ENCODE peak calls at places on chromosomes 7 and 10, in seven cellular contexts. One of them, this sample, is unnamed.

GRCh38 chr7:1668932-1669485 is 1.1 kb upstream of the ELFN1 start:
- DNase-seq in AG09309: no peak
- DNase-seq in LoVo: no peak
- DNase-seq in stimulated activated naive CD4-positive, alpha-beta T cell: no peak
- DNase-seq in stimulated activated CD4-positive, alpha-beta T cell treated with anti-CD3 and anti-CD28 coated beads, Interleukin-1b, Interleukin-23, amount 100 ng/mL, for 4 hours: no peak
- DNase-seq in activated naive CD8-positive, alpha-beta T cell treated with anti-CD3 and anti-CD28 coated beads, Interleukin-2, amount 50 U/mL, for 24 hours: no peak
- DNase-seq in Kasumi-1: no peak
- DNase-seq in this sample: peak

GRCh38 chr10:103281753-103282152 is 4.8 kb downstream of the INA start:
- DNase-seq in activated naive CD8-positive, alpha-beta T cell treated with anti-CD3 and anti-CD28 coated beads, Interleukin-2, amount 50 U/mL, for 24 hours: no peak
- DNase-seq in stimulated activated naive CD4-positive, alpha-beta T cell: no peak
- DNase-seq in stimulated activated CD4-positive, alpha-beta T cell treated with anti-CD3 and anti-CD28 coated beads, Interleukin-1b, Interleukin-23, amount 100 ng/mL, for 4 hours: no peak
- DNase-seq in LoVo: no peak
- DNase-seq in AG09309: no peak
- DNase-seq in Kasumi-1: no peak
- DNase-seq in this sample: no peak

GRCh38 chr7:99308461-99309074 is 17.1 kb upstream of the ARPC1A start:
- DNase-seq in AG09309: no peak
- DNase-seq in stimulated activated CD4-positive, alpha-beta T cell treated with anti-CD3 and anti-CD28 coated beads, Interleukin-1b, Interleukin-23, amount 100 ng/mL, for 4 hours: no peak
- DNase-seq in stimulated activated naive CD4-positive, alpha-beta T cell: no peak
- DNase-seq in LoVo: no peak
- DNase-seq in Kasumi-1: no peak
- DNase-seq in activated naive CD8-positive, alpha-beta T cell treated with anti-CD3 and anti-CD28 coated beads, Interleukin-2, amount 50 U/mL, for 24 hours: no peak
- DNase-seq in this sample: no peak

GRCh38 chr10:52897162-52897561 is 124.6 kb upstream of the MBL2 start:
- DNase-seq in Kasumi-1: no peak
- DNase-seq in AG09309: no peak
- DNase-seq in stimulated activated CD4-positive, alpha-beta T cell treated with anti-CD3 and anti-CD28 coated beads, Interleukin-1b, Interleukin-23, amount 100 ng/mL, for 4 hours: no peak
- DNase-seq in stimulated activated naive CD4-positive, alpha-beta T cell: no peak
- DNase-seq in LoVo: no peak
- DNase-seq in activated naive CD8-positive, alpha-beta T cell treated with anti-CD3 and anti-CD28 coated beads, Interleukin-2, amount 50 U/mL, for 24 hours: no peak
- DNase-seq in this sample: no peak

GRCh38 chr7:108118959-108119358 is 11.2 kb downstream of the LAMB4 start:
- DNase-seq in Kasumi-1: no peak
- DNase-seq in activated naive CD8-positive, alpha-beta T cell treated with anti-CD3 and anti-CD28 coated beads, Interleukin-2, amount 50 U/mL, for 24 hours: no peak
- DNase-seq in AG09309: no peak
- DNase-seq in LoVo: no peak
- DNase-seq in stimulated activated naive CD4-positive, alpha-beta T cell: no peak
- DNase-seq in stimulated activated CD4-positive, alpha-beta T cell treated with anti-CD3 and anti-CD28 coated beads, Interleukin-1b, Interleukin-23, amount 100 ng/mL, for 4 hours: no peak
- DNase-seq in this sample: no peak

GRCh38 chr7:1853619-1854520 is 183.8 kb downstream of the ELFN1 start:
- DNase-seq in AG09309: no peak
- DNase-seq in Kasumi-1: no peak
- DNase-seq in LoVo: no peak
- DNase-seq in stimulated activated CD4-positive, alpha-beta T cell treated with anti-CD3 and anti-CD28 coated beads, Interleukin-1b, Interleukin-23, amount 100 ng/mL, for 4 hours: no peak
- DNase-seq in stimulated activated naive CD4-positive, alpha-beta T cell: no peak
- DNase-seq in activated naive CD8-positive, alpha-beta T cell treated with anti-CD3 and anti-CD28 coated beads, Interleukin-2, amount 50 U/mL, for 24 hours: no peak
- DNase-seq in this sample: peak

GRCh38 chr7:90603346-90603745 is 7.2 kb downstream of the CDK14 start:
- DNase-seq in stimulated activated naive CD4-positive, alpha-beta T cell: no peak
- DNase-seq in AG09309: no peak
- DNase-seq in activated naive CD8-positive, alpha-beta T cell treated with anti-CD3 and anti-CD28 coated beads, Interleukin-2, amount 50 U/mL, for 24 hours: no peak
- DNase-seq in Kasumi-1: no peak
- DNase-seq in LoVo: no peak
- DNase-seq in stimulated activated CD4-positive, alpha-beta T cell treated with anti-CD3 and anti-CD28 coated beads, Interleukin-1b, Interleukin-23, amount 100 ng/mL, for 4 hours: no peak
- DNase-seq in this sample: no peak

GRCh38 chr7:26648429-26649015 is 215.9 kb downstream of the SKAP2 start:
- DNase-seq in LoVo: no peak
- DNase-seq in Kasumi-1: no peak
- DNase-seq in AG09309: peak
- DNase-seq in stimulated activated naive CD4-positive, alpha-beta T cell: no peak
- DNase-seq in stimulated activated CD4-positive, alpha-beta T cell treated with anti-CD3 and anti-CD28 coated beads, Interleukin-1b, Interleukin-23, amount 100 ng/mL, for 4 hours: no peak
- DNase-seq in activated naive CD8-positive, alpha-beta T cell treated with anti-CD3 and anti-CD28 coated beads, Interleukin-2, amount 50 U/mL, for 24 hours: no peak
- DNase-seq in this sample: no peak

GRCh38 chr10:92142949-92143348 is 147.9 kb downstream of the CPEB3 start:
- DNase-seq in AG09309: no peak
- DNase-seq in activated naive CD8-positive, alpha-beta T cell treated with anti-CD3 and anti-CD28 coated beads, Interleukin-2, amount 50 U/mL, for 24 hours: no peak
- DNase-seq in stimulated activated naive CD4-positive, alpha-beta T cell: no peak
- DNase-seq in stimulated activated CD4-positive, alpha-beta T cell treated with anti-CD3 and anti-CD28 coated beads, Interleukin-1b, Interleukin-23, amount 100 ng/mL, for 4 hours: no peak
- DNase-seq in Kasumi-1: no peak
- DNase-seq in LoVo: no peak
- DNase-seq in this sample: no peak

GRCh38 chr7:46681865-46682503 is 760.9 kb upstream of the IGFBP3 start:
- DNase-seq in stimulated activated CD4-positive, alpha-beta T cell treated with anti-CD3 and anti-CD28 coated beads, Interleukin-1b, Interleukin-23, amount 100 ng/mL, for 4 hours: no peak
- DNase-seq in Kasumi-1: no peak
- DNase-seq in stimulated activated naive CD4-positive, alpha-beta T cell: no peak
- DNase-seq in LoVo: no peak
- DNase-seq in AG09309: no peak
- DNase-seq in activated naive CD8-positive, alpha-beta T cell treated with anti-CD3 and anti-CD28 coated beads, Interleukin-2, amount 50 U/mL, for 24 hours: no peak
- DNase-seq in this sample: no peak

GRCh38 chr7:33107136-33108066 is 1.8 kb downstream of the RP9 start:
- DNase-seq in activated naive CD8-positive, alpha-beta T cell treated with anti-CD3 and anti-CD28 coated beads, Interleukin-2, amount 50 U/mL, for 24 hours: peak
- DNase-seq in Kasumi-1: peak
- DNase-seq in stimulated activated naive CD4-positive, alpha-beta T cell: peak
- DNase-seq in LoVo: peak
- DNase-seq in stimulated activated CD4-positive, alpha-beta T cell treated with anti-CD3 and anti-CD28 coated beads, Interleukin-1b, Interleukin-23, amount 100 ng/mL, for 4 hours: no peak
- DNase-seq in AG09309: no peak
- DNase-seq in this sample: no peak

GRCh38 chr7:99929730-99930053 is 272 bp upstream of the GJC3 start:
- DNase-seq in activated naive CD8-positive, alpha-beta T cell treated with anti-CD3 and anti-CD28 coated beads, Interleukin-2, amount 50 U/mL, for 24 hours: no peak
- DNase-seq in LoVo: no peak
- DNase-seq in AG09309: no peak
- DNase-seq in stimulated activated CD4-positive, alpha-beta T cell treated with anti-CD3 and anti-CD28 coated beads, Interleukin-1b, Interleukin-23, amount 100 ng/mL, for 4 hours: no peak
- DNase-seq in Kasumi-1: no peak
- DNase-seq in stimulated activated naive CD4-positive, alpha-beta T cell: no peak
- DNase-seq in this sample: no peak

GRCh38 chr7:80210400-80210799 is 75.8 kb downstream of the GNAI1 start:
- DNase-seq in stimulated activated naive CD4-positive, alpha-beta T cell: no peak
- DNase-seq in AG09309: no peak
- DNase-seq in Kasumi-1: no peak
- DNase-seq in stimulated activated CD4-positive, alpha-beta T cell treated with anti-CD3 and anti-CD28 coated beads, Interleukin-1b, Interleukin-23, amount 100 ng/mL, for 4 hours: no peak
- DNase-seq in activated naive CD8-positive, alpha-beta T cell treated with anti-CD3 and anti-CD28 coated beads, Interleukin-2, amount 50 U/mL, for 24 hours: no peak
- DNase-seq in LoVo: no peak
- DNase-seq in this sample: no peak

GRCh38 chr7:64888901-64889685 is 14.0 kb upstream of the ZNF273 start:
- DNase-seq in stimulated activated naive CD4-positive, alpha-beta T cell: peak
- DNase-seq in activated naive CD8-positive, alpha-beta T cell treated with anti-CD3 and anti-CD28 coated beads, Interleukin-2, amount 50 U/mL, for 24 hours: no peak
- DNase-seq in stimulated activated CD4-positive, alpha-beta T cell treated with anti-CD3 and anti-CD28 coated beads, Interleukin-1b, Interleukin-23, amount 100 ng/mL, for 4 hours: no peak
- DNase-seq in Kasumi-1: peak
- DNase-seq in AG09309: no peak
- DNase-seq in LoVo: no peak
- DNase-seq in this sample: peak

GRCh38 chr10:15901889-15902288 is 41.6 kb upstream of the MINDY3 start:
- DNase-seq in Kasumi-1: no peak
- DNase-seq in LoVo: no peak
- DNase-seq in AG09309: no peak
- DNase-seq in stimulated activated naive CD4-positive, alpha-beta T cell: no peak
- DNase-seq in activated naive CD8-positive, alpha-beta T cell treated with anti-CD3 and anti-CD28 coated beads, Interleukin-2, amount 50 U/mL, for 24 hours: no peak
- DNase-seq in stimulated activated CD4-positive, alpha-beta T cell treated with anti-CD3 and anti-CD28 coated beads, Interleukin-1b, Interleukin-23, amount 100 ng/mL, for 4 hours: no peak
- DNase-seq in this sample: no peak

This sample was measured in coronary artery.